ENCODE peak calls at places on chromosomes 6 and 20, in nine cellular contexts. X is NCI-H1417; D is naive thymus-derived CD4-positive, alpha-beta T cell; G is uterus; O is nephron progenitor cell; J is non-pigmented ciliary epithelial cell; S is activated T-cell treated with anti-CD3 and anti-CD28 coated beads, Interleukin-2, amount 50 U/mL, for 72 hours; H is stimulated activated CD4-positive, alpha-beta T cell treated with anti-CD3 and anti-CD28 coated beads, Interleukin-15, amount 100 ng/mL, for 24 hours; P is activated CD8-positive, alpha-beta memory T cell treated with anti-CD3 and anti-CD28 coated beads for 1 hour. C is an unnamed sample.

GRCh38 chr6:20464041-20464440 is 62.4 kb downstream of the E2F3 start:
- DNase-seq in X (no peak), D (no peak), G (no peak), O (no peak), J (no peak), S (no peak), H (no peak), P (no peak), C (no peak)

GRCh38 chr6:165925474-165926156 is 242.0 kb downstream of the TBXT start:
- DNase-seq in X (no peak), D (no peak), G (no peak), O (no peak), J (peak), S (no peak), H (no peak), P (no peak), C (no peak)

GRCh38 chr6:33419580-33420492 is at the start of gene SYNGAP1:
- DNase-seq in X (peak), D (peak), G (peak), O (peak), J (no peak), S (peak), H (peak), P (no peak), C (no peak)

GRCh38 chr20:46674253-46675083 is 14.8 kb downstream of the TP53RK start:
- DNase-seq in X (no peak), D (no peak), G (no peak), O (no peak), J (no peak), S (no peak), H (no peak), P (no peak), C (no peak)

GRCh38 chr6:73566954-73567591 is 46.2 kb upstream of the EEF1A1 start:
- DNase-seq in X (no peak), D (no peak), G (peak), O (no peak), J (no peak), S (no peak), H (no peak), P (no peak), C (no peak)

GRCh38 chr6:16244446-16244845 is 6.1 kb downstream of the GMPR start:
- DNase-seq in X (no peak), D (no peak), G (no peak), O (no peak), J (no peak), S (no peak), H (no peak), P (no peak), C (no peak)

GRCh38 chr20:24916412-24916811 is 32.7 kb upstream of the CST7 start:
- DNase-seq in X (no peak), D (no peak), G (no peak), O (no peak), J (no peak), S (no peak), H (no peak), P (no peak), C (no peak)

GRCh38 chr6:104252276-104252675 is 607.4 kb downstream of the HACE1 start:
- DNase-seq in X (no peak), D (no peak), G (no peak), O (no peak), J (no peak), S (no peak), H (no peak), P (no peak), C (no peak)

GRCh38 chr20:48056218-48056617 is 270.9 kb upstream of the SULF2 start:
- DNase-seq in X (no peak), D (no peak), G (no peak), O (no peak), J (no peak), S (no peak), H (no peak), P (no peak), C (no peak)

GRCh38 chr6:126546771-126547170 is 206.9 kb downstream of the CENPW start:
- DNase-seq in X (no peak), D (no peak), G (no peak), O (no peak), J (no peak), S (no peak), H (no peak), P (no peak), C (no peak)

GRCh38 chr6:52760105-52760765 is 3.0 kb downstream of the GSTA2 start:
- DNase-seq in X (peak), D (no peak), G (no peak), O (no peak), J (no peak), S (no peak), H (no peak), P (no peak), C (no peak)

GRCh38 chr6:26273673-26274595 is 91.1 kb upstream of the BTN3A2 start:
- DNase-seq in X (peak), D (no peak), G (no peak), O (no peak), J (no peak), S (peak), H (no peak), P (no peak), C (no peak)

GRCh38 chr20:61253640-61254511 is 1.8 kb downstream of the CDH4 start:
- DNase-seq in X (peak), D (no peak), G (no peak), O (peak), J (no peak), S (no peak), H (peak), P (no peak), C (no peak)

GRCh38 chr6:105711216-105711615 is 308.3 kb upstream of the PREP start:
- DNase-seq in X (no peak), D (no peak), G (no peak), O (no peak), J (no peak), S (no peak), H (no peak), P (no peak), C (no peak)

GRCh38 chr20:19993937-19994667 is 23.1 kb upstream of the NAA20 start:
- DNase-seq in X (no peak), D (no peak), G (no peak), O (no peak), J (no peak), S (no peak), H (no peak), P (no peak), C (no peak)

GRCh38 chr20:17873410-17874270 is 95.0 kb downstream of the SNX5 start:
- DNase-seq in X (peak), D (no peak), G (peak), O (no peak), J (peak), S (no peak), H (no peak), P (no peak), C (no peak)

GRCh38 chr6:160077526-160077925 is 44.1 kb upstream of the SLC22A1 start:
- DNase-seq in X (no peak), D (no peak), G (no peak), O (no peak), J (no peak), S (no peak), H (no peak), P (no peak), C (no peak)

GRCh38 chr6:78611886-78612480 is 255.4 kb upstream of the IRAK1BP1 start:
- DNase-seq in X (peak), D (no peak), G (no peak), O (no peak), J (no peak), S (no peak), H (no peak), P (no peak), C (peak)

GRCh38 chr6:39029156-39030011 is 19.2 kb upstream of the GLP1R start:
- DNase-seq in X (no peak), D (peak), G (no peak), O (peak), J (no peak), S (peak), H (peak), P (no peak), C (no peak)

GRCh38 chr6:3540253-3540820 is 83.5 kb upstream of the SLC22A23 start:
- DNase-seq in X (no peak), D (no peak), G (no peak), O (no peak), J (no peak), S (no peak), H (no peak), P (no peak), C (no peak)

GRCh38 chr20:22338140-22338708 is 246.1 kb downstream of the FOXA2 start:
- DNase-seq in X (no peak), D (no peak), G (no peak), O (no peak), J (no peak), S (no peak), H (no peak), P (no peak), C (no peak)

GRCh38 chr6:157873735-157874344 is 50.8 kb downstream of the SNX9 start:
- DNase-seq in X (peak), D (peak), G (peak), O (peak), J (no peak), S (peak), H (peak), P (peak), C (peak)

GRCh38 chr6:40917603-40918002 is 121.4 kb downstream of the UNC5CL start:
- DNase-seq in X (no peak), D (no peak), G (no peak), O (no peak), J (no peak), S (no peak), H (no peak), P (no peak), C (no peak)

GRCh38 chr20:63553933-63554290 is at the start of gene FNDC11:
- DNase-seq in X (peak), D (peak), G (no peak), O (peak), J (no peak), S (peak), H (peak), P (no peak), C (no peak)

GRCh38 chr20:14444106-14444505 is 106.7 kb upstream of the FLRT3 start:
- DNase-seq in X (no peak), D (no peak), G (no peak), O (no peak), J (no peak), S (no peak), H (no peak), P (no peak), C (no peak)

GRCh38 chr20:59988141-59988540 is 29.9 kb downstream of the CDH26 start:
- DNase-seq in X (peak), D (no peak), G (no peak), O (no peak), J (no peak), S (no peak), H (no peak), P (no peak), C (no peak)

GRCh38 chr6:170266061-170266825 is 24.6 kb downstream of the DLL1 start:
- DNase-seq in X (peak), D (no peak), G (no peak), O (no peak), J (no peak), S (no peak), H (no peak), P (no peak), C (no peak)

GRCh38 chr6:73774311-73774766 is 78.3 kb downstream of the CD109 start:
- DNase-seq in X (no peak), D (no peak), G (peak), O (no peak), J (peak), S (no peak), H (no peak), P (no peak), C (no peak)

GRCh38 chr6:127477648-127478047 is 18.5 kb upstream of the KIAA0408 start:
- DNase-seq in X (no peak), D (no peak), G (no peak), O (no peak), J (no peak), S (no peak), H (no peak), P (no peak), C (no peak)

GRCh38 chr6:79079425-79080130 is 1.5 kb upstream of the PHIP start:
- DNase-seq in X (peak), D (no peak), G (no peak), O (no peak), J (no peak), S (no peak), H (no peak), P (no peak), C (no peak)

GRCh38 chr20:20076297-20077065 is 24.1 kb downstream of the CFAP61 start:
- DNase-seq in X (no peak), D (no peak), G (no peak), O (no peak), J (peak), S (no peak), H (no peak), P (no peak), C (no peak)

GRCh38 chr6:9140861-9141534 is 705.7 kb upstream of the SLC35B3 start:
- DNase-seq in X (peak), D (no peak), G (no peak), O (no peak), J (no peak), S (no peak), H (no peak), P (no peak), C (no peak)

GRCh38 chr20:40966516-40967185 is 62.0 kb upstream of the TOP1 start:
- DNase-seq in X (no peak), D (peak), G (no peak), O (no peak), J (no peak), S (no peak), H (no peak), P (no peak), C (no peak)

GRCh38 chr6:32583527-32583898 is 6.1 kb downstream of the HLA-DRB1 start:
- DNase-seq in X (no peak), D (no peak), G (no peak), O (no peak), J (no peak), S (no peak), H (no peak), P (no peak), C (no peak)